ENCODE peak calls at places on chromosome 14, in four cellular contexts. One of them, this sample, is unnamed. For H3K27me3 and H3K36me3, the result is how much of the 10 kb centered on the place peaks cover.

GRCh38 chr14:86915416-86915815 is 1077.6 kb downstream of the GALC start:
- DNase-seq in neural progenitor cell: no peak
- DNase-seq in pancreas: no peak
- DNase-seq in adipocyte: peak
- DNase-seq in this sample: peak

GRCh38 chr14:23605931-23606585 is 27.5 kb upstream of the JPH4 start:
- DNase-seq in neural progenitor cell: no peak
- DNase-seq in pancreas: no peak
- DNase-seq in adipocyte: no peak
- DNase-seq in this sample: peak

GRCh38 chr14:55267816-55268215 is 3.4 kb upstream of the FBXO34 start:
- DNase-seq in neural progenitor cell: no peak
- DNase-seq in pancreas: no peak
- DNase-seq in adipocyte: peak
- DNase-seq in this sample: peak

GRCh38 chr14:22579218-22579617 is 9.8 kb downstream of the DAD1 start:
- DNase-seq in neural progenitor cell: peak
- DNase-seq in pancreas: no peak
- DNase-seq in adipocyte: no peak
- DNase-seq in this sample: no peak

GRCh38 chr14:96072746-96073145 is 33.6 kb downstream of the C14orf132 start:
- DNase-seq in neural progenitor cell: no peak
- DNase-seq in pancreas: no peak
- DNase-seq in adipocyte: no peak
- DNase-seq in this sample: no peak

GRCh38 chr14:23360496-23360895 is 4.5 kb downstream of the EFS start:
- DNase-seq in neural progenitor cell: peak
- DNase-seq in pancreas: no peak
- DNase-seq in adipocyte: no peak
- DNase-seq in this sample: no peak

GRCh38 chr14:85421166-85421877 is 108.6 kb upstream of the FLRT2 start:
- DNase-seq in neural progenitor cell: no peak
- DNase-seq in pancreas: no peak
- DNase-seq in adipocyte: peak
- DNase-seq in this sample: no peak

GRCh38 chr14:21384494-21384851 is 654 bp upstream of the SUPT16H start:
- DNase-seq in neural progenitor cell: no peak
- DNase-seq in pancreas: no peak
- DNase-seq in adipocyte: no peak
- DNase-seq in this sample: no peak

GRCh38 chr14:61153914-61154545 is 127.1 kb downstream of the TMEM30B start:
- DNase-seq in neural progenitor cell: peak
- DNase-seq in pancreas: no peak
- DNase-seq in adipocyte: no peak
- DNase-seq in this sample: no peak

GRCh38 chr14:38548091-38548490 is 292.2 kb upstream of the CLEC14A start:
- DNase-seq in neural progenitor cell: no peak
- DNase-seq in pancreas: no peak
- DNase-seq in adipocyte: no peak
- DNase-seq in this sample: no peak

GRCh38 chr14:51929156-51929555 is 60.2 kb upstream of the RTRAF start:
- DNase-seq in neural progenitor cell: no peak
- DNase-seq in pancreas: no peak
- DNase-seq in adipocyte: peak
- DNase-seq in this sample: no peak

GRCh38 chr14:23530360-23531055 is 21.1 kb downstream of the ZFHX2 start:
- DNase-seq in neural progenitor cell: no peak
- DNase-seq in pancreas: no peak
- DNase-seq in adipocyte: no peak
- DNase-seq in this sample: no peak

GRCh38 chr14:46197856-46198255 is 453.7 kb downstream of the RPL10L start:
- DNase-seq in neural progenitor cell: no peak
- DNase-seq in pancreas: no peak
- DNase-seq in adipocyte: no peak
- DNase-seq in this sample: no peak

GRCh38 chr14:98578204-98578603 is 693.8 kb downstream of the BCL11B start:
- DNase-seq in neural progenitor cell: no peak
- DNase-seq in pancreas: no peak
- DNase-seq in adipocyte: no peak
- DNase-seq in this sample: no peak

GRCh38 chr14:33930464-33930863 is 20.4 kb downstream of the EGLN3 start:
- DNase-seq in neural progenitor cell: no peak
- DNase-seq in pancreas: no peak
- DNase-seq in adipocyte: no peak
- DNase-seq in this sample: peak

GRCh38 chr14:99009875-99010274 is 262.1 kb downstream of the BCL11B start:
- DNase-seq in neural progenitor cell: no peak
- DNase-seq in pancreas: no peak
- DNase-seq in adipocyte: no peak
- DNase-seq in this sample: no peak

GRCh38 chr14:29444805-29445204 is 482.8 kb downstream of the PRKD1 start:
- DNase-seq in neural progenitor cell: no peak
- DNase-seq in pancreas: no peak
- DNase-seq in adipocyte: no peak
- DNase-seq in this sample: no peak

GRCh38 chr14:67285876-67286452 is 44.7 kb downstream of the PALS1 start:
- DNase-seq in neural progenitor cell: peak
- DNase-seq in pancreas: no peak
- DNase-seq in adipocyte: peak
- DNase-seq in this sample: no peak

GRCh38 chr14:106276326-106277267 is 750.2 kb downstream of the TMEM121 start:
- DNase-seq in neural progenitor cell: no peak
- DNase-seq in pancreas: no peak
- DNase-seq in adipocyte: no peak
- DNase-seq in this sample: no peak

GRCh38 chr14:91264151-91265150 is 19.9 kb upstream of the GPR68 start:
- DNase-seq in neural progenitor cell: peak
- DNase-seq in pancreas: no peak
- DNase-seq in adipocyte: peak
- DNase-seq in this sample: peak

GRCh38 chr14:105411017-105411941 is 8.3 kb upstream of the MTA1 start:
- DNase-seq in neural progenitor cell: peak
- DNase-seq in pancreas: no peak
- DNase-seq in adipocyte: peak
- DNase-seq in this sample: no peak

GRCh38 chr14:104974146-104974541 is 4.0 kb downstream of the AHNAK2 start:
- DNase-seq in neural progenitor cell: no peak
- DNase-seq in pancreas: no peak
- DNase-seq in adipocyte: no peak
- DNase-seq in this sample: no peak

GRCh38 chr14:74618078-74618952 is 6.3 kb upstream of the LTBP2 start:
- DNase-seq in neural progenitor cell: no peak
- DNase-seq in pancreas: peak
- DNase-seq in adipocyte: peak
- DNase-seq in this sample: peak
- H3K4me3 ChIP-seq in neural progenitor cell: no peak
- H3K4me3 ChIP-seq in pancreas: no peak
- H3K4me3 ChIP-seq in adipocyte: peak
- H3K4me3 ChIP-seq in this sample: no peak

GRCh38 chr14:57709909-57710308 is 156.0 kb downstream of the SLC35F4 start:
- DNase-seq in neural progenitor cell: no peak
- DNase-seq in pancreas: no peak
- DNase-seq in adipocyte: no peak
- DNase-seq in this sample: no peak

GRCh38 chr14:57707219-57707618 is 158.7 kb downstream of the SLC35F4 start:
- DNase-seq in neural progenitor cell: no peak
- DNase-seq in pancreas: no peak
- DNase-seq in adipocyte: no peak
- DNase-seq in this sample: no peak

GRCh38 chr14:57712101-57712500 is 153.8 kb downstream of the SLC35F4 start:
- DNase-seq in neural progenitor cell: no peak
- DNase-seq in pancreas: no peak
- DNase-seq in adipocyte: no peak
- DNase-seq in this sample: no peak

GRCh38 chr14:57714487-57714899 is 151.4 kb downstream of the SLC35F4 start:
- DNase-seq in neural progenitor cell: peak
- DNase-seq in pancreas: no peak
- DNase-seq in adipocyte: no peak
- DNase-seq in this sample: no peak

DNA sequence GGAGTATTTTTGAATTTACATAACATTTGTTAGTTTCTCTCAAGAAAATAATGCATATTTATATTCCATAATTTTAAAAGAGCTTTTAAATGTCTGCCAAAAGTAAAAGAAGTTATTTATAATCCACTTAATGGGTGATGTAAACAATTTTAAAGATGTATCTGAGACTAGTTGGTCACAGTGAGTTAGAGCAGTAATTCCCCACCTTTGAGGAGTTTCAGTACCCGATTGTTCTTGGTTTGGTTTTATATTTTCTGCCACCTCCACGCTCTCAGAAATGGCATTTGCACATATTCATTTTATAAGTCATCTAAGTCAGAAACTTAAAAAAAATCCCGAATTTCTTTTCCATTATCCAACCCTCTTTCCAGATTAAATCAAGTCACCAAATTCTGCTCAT is 153.2 kb downstream of the SLC35F4 start:
- DNase-seq in neural progenitor cell: no peak
- DNase-seq in pancreas: no peak
- DNase-seq in adipocyte: no peak
- DNase-seq in this sample: no peak
- H3K27me3 ChIP-seq in neural progenitor cell: under half
- H3K27me3 ChIP-seq in pancreas: under half
- H3K27me3 ChIP-seq in adipocyte: under half
- H3K27me3 ChIP-seq in this sample: under half

GRCh38 chr14:69771136-69771535 is 4.2 kb downstream of the SRSF5 start:
- DNase-seq in neural progenitor cell: no peak
- DNase-seq in pancreas: no peak
- DNase-seq in adipocyte: no peak
- DNase-seq in this sample: no peak
- H3K36me3 ChIP-seq in neural progenitor cell: half or more
- H3K36me3 ChIP-seq in pancreas: half or more
- H3K36me3 ChIP-seq in adipocyte: half or more
- H3K36me3 ChIP-seq in this sample: half or more

DNA sequence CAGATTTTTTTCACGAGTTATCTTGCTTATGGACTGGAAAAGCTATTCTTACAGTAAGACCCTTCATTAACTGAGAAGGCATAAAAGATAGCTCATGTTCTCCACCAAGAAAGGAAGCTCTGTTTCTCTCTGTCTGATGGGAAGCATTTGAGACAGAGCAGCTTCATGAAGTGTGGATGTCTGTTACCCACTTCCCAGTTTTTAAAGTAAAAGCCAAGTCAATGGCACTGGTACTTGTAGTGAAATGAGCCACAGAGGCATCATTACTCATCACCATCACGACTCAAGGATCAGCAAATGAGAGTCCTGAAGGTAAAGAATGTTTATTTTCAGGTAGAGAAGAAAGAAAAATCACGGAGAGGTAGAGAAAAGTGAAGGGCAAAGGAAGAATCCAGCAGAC is 483.7 kb downstream of the ZFP36L1 start:
- DNase-seq in neural progenitor cell: no peak
- DNase-seq in pancreas: no peak
- DNase-seq in adipocyte: no peak
- DNase-seq in this sample: no peak
- H3K4me3 ChIP-seq in neural progenitor cell: no peak
- H3K4me3 ChIP-seq in pancreas: no peak
- H3K4me3 ChIP-seq in adipocyte: no peak
- H3K4me3 ChIP-seq in this sample: no peak

GRCh38 chr14:76376409-76376877 is 506 bp downstream of the ESRRB start:
- DNase-seq in neural progenitor cell: peak
- DNase-seq in pancreas: no peak
- DNase-seq in adipocyte: no peak
- DNase-seq in this sample: no peak

GRCh38 chr14:76376878-76377523 is 1.1 kb downstream of the ESRRB start:
- DNase-seq in neural progenitor cell: peak
- DNase-seq in pancreas: no peak
- DNase-seq in adipocyte: peak
- DNase-seq in this sample: no peak

GRCh38 chr14:76376001-76376404 is at the start of gene ESRRB:
- DNase-seq in neural progenitor cell: peak
- DNase-seq in pancreas: no peak
- DNase-seq in adipocyte: peak
- DNase-seq in this sample: no peak

GRCh38 chr14:76375484-76375883 is 453 bp upstream of the ESRRB start:
- DNase-seq in neural progenitor cell: no peak
- DNase-seq in pancreas: no peak
- DNase-seq in adipocyte: no peak
- DNase-seq in this sample: no peak

GRCh38 chr14:76377675-76378074 is 1.7 kb downstream of the ESRRB start:
- DNase-seq in neural progenitor cell: no peak
- DNase-seq in pancreas: no peak
- DNase-seq in adipocyte: no peak
- DNase-seq in this sample: no peak
- H3K27me3 ChIP-seq in neural progenitor cell: half or more
- H3K27me3 ChIP-seq in pancreas: under half
- H3K27me3 ChIP-seq in adipocyte: half or more
- H3K27me3 ChIP-seq in this sample: under half